ENCODE peak calls at places on chromosomes 6 and 20, in four cellular contexts. One of them, this sample, is unnamed.

GRCh38 chr6:21587925-21588811 is 5.4 kb upstream of the SOX4 start:
- DNase-seq in stimulated activated CD4-positive, alpha-beta T cell treated with anti-CD3 and anti-CD28 coated beads, Interleukin-15, amount 100 ng/mL, for 24 hours: peak
- DNase-seq in activated CD4-positive, alpha-beta T cell treated with anti-CD3 and anti-CD28 coated beads for 4 hours: peak
- DNase-seq in HCEC 1CT: peak
- DNase-seq in this sample: peak

GRCh38 chr6:82711105-82711829 is 347.6 kb downstream of the TPBG start:
- DNase-seq in stimulated activated CD4-positive, alpha-beta T cell treated with anti-CD3 and anti-CD28 coated beads, Interleukin-15, amount 100 ng/mL, for 24 hours: no peak
- DNase-seq in activated CD4-positive, alpha-beta T cell treated with anti-CD3 and anti-CD28 coated beads for 4 hours: no peak
- DNase-seq in HCEC 1CT: peak
- DNase-seq in this sample: peak

GRCh38 chr6:168223150-168223549 is 96.4 kb downstream of the DACT2 start:
- DNase-seq in stimulated activated CD4-positive, alpha-beta T cell treated with anti-CD3 and anti-CD28 coated beads, Interleukin-15, amount 100 ng/mL, for 24 hours: no peak
- DNase-seq in activated CD4-positive, alpha-beta T cell treated with anti-CD3 and anti-CD28 coated beads for 4 hours: no peak
- DNase-seq in HCEC 1CT: no peak
- DNase-seq in this sample: no peak

GRCh38 chr6:106520711-106521367 is 108.5 kb downstream of the RTN4IP1 start:
- DNase-seq in stimulated activated CD4-positive, alpha-beta T cell treated with anti-CD3 and anti-CD28 coated beads, Interleukin-15, amount 100 ng/mL, for 24 hours: peak
- DNase-seq in activated CD4-positive, alpha-beta T cell treated with anti-CD3 and anti-CD28 coated beads for 4 hours: peak
- DNase-seq in HCEC 1CT: no peak
- DNase-seq in this sample: no peak

GRCh38 chr20:2260250-2260649 is 35.6 kb upstream of the TGM3 start:
- DNase-seq in stimulated activated CD4-positive, alpha-beta T cell treated with anti-CD3 and anti-CD28 coated beads, Interleukin-15, amount 100 ng/mL, for 24 hours: no peak
- DNase-seq in activated CD4-positive, alpha-beta T cell treated with anti-CD3 and anti-CD28 coated beads for 4 hours: no peak
- DNase-seq in HCEC 1CT: no peak
- DNase-seq in this sample: no peak

GRCh38 chr20:6819599-6819998 is 52.1 kb downstream of the BMP2 start:
- DNase-seq in stimulated activated CD4-positive, alpha-beta T cell treated with anti-CD3 and anti-CD28 coated beads, Interleukin-15, amount 100 ng/mL, for 24 hours: no peak
- DNase-seq in activated CD4-positive, alpha-beta T cell treated with anti-CD3 and anti-CD28 coated beads for 4 hours: no peak
- DNase-seq in HCEC 1CT: no peak
- DNase-seq in this sample: no peak

GRCh38 chr20:63673951-63674350 is 15.8 kb downstream of the RTEL1 start:
- DNase-seq in stimulated activated CD4-positive, alpha-beta T cell treated with anti-CD3 and anti-CD28 coated beads, Interleukin-15, amount 100 ng/mL, for 24 hours: no peak
- DNase-seq in activated CD4-positive, alpha-beta T cell treated with anti-CD3 and anti-CD28 coated beads for 4 hours: no peak
- DNase-seq in HCEC 1CT: no peak
- DNase-seq in this sample: no peak

GRCh38 chr20:3334156-3334943 is 73.1 kb downstream of the DNAAF9 start:
- DNase-seq in stimulated activated CD4-positive, alpha-beta T cell treated with anti-CD3 and anti-CD28 coated beads, Interleukin-15, amount 100 ng/mL, for 24 hours: no peak
- DNase-seq in activated CD4-positive, alpha-beta T cell treated with anti-CD3 and anti-CD28 coated beads for 4 hours: no peak
- DNase-seq in HCEC 1CT: no peak
- DNase-seq in this sample: no peak

GRCh38 chr6:44699082-44699481 is 311.6 kb downstream of the CDC5L start:
- DNase-seq in stimulated activated CD4-positive, alpha-beta T cell treated with anti-CD3 and anti-CD28 coated beads, Interleukin-15, amount 100 ng/mL, for 24 hours: no peak
- DNase-seq in activated CD4-positive, alpha-beta T cell treated with anti-CD3 and anti-CD28 coated beads for 4 hours: no peak
- DNase-seq in HCEC 1CT: no peak
- DNase-seq in this sample: no peak

GRCh38 chr6:20943922-20944321 is 409.7 kb downstream of the CDKAL1 start:
- DNase-seq in stimulated activated CD4-positive, alpha-beta T cell treated with anti-CD3 and anti-CD28 coated beads, Interleukin-15, amount 100 ng/mL, for 24 hours: no peak
- DNase-seq in activated CD4-positive, alpha-beta T cell treated with anti-CD3 and anti-CD28 coated beads for 4 hours: no peak
- DNase-seq in HCEC 1CT: no peak
- DNase-seq in this sample: no peak

GRCh38 chr20:48448601-48449384 is 379.0 kb downstream of the PREX1 start:
- DNase-seq in stimulated activated CD4-positive, alpha-beta T cell treated with anti-CD3 and anti-CD28 coated beads, Interleukin-15, amount 100 ng/mL, for 24 hours: no peak
- DNase-seq in activated CD4-positive, alpha-beta T cell treated with anti-CD3 and anti-CD28 coated beads for 4 hours: no peak
- DNase-seq in HCEC 1CT: no peak
- DNase-seq in this sample: no peak

GRCh38 chr6:122709922-122710512 is 69.5 kb upstream of the FABP7 start:
- DNase-seq in stimulated activated CD4-positive, alpha-beta T cell treated with anti-CD3 and anti-CD28 coated beads, Interleukin-15, amount 100 ng/mL, for 24 hours: no peak
- DNase-seq in activated CD4-positive, alpha-beta T cell treated with anti-CD3 and anti-CD28 coated beads for 4 hours: no peak
- DNase-seq in HCEC 1CT: no peak
- DNase-seq in this sample: no peak

GRCh38 chr6:13553646-13554045 is 20.8 kb upstream of the SIRT5 start:
- DNase-seq in stimulated activated CD4-positive, alpha-beta T cell treated with anti-CD3 and anti-CD28 coated beads, Interleukin-15, amount 100 ng/mL, for 24 hours: no peak
- DNase-seq in activated CD4-positive, alpha-beta T cell treated with anti-CD3 and anti-CD28 coated beads for 4 hours: no peak
- DNase-seq in HCEC 1CT: no peak
- DNase-seq in this sample: no peak

GRCh38 chr6:140858381-140858971 is 1274.2 kb upstream of the GJE1 start:
- DNase-seq in stimulated activated CD4-positive, alpha-beta T cell treated with anti-CD3 and anti-CD28 coated beads, Interleukin-15, amount 100 ng/mL, for 24 hours: no peak
- DNase-seq in activated CD4-positive, alpha-beta T cell treated with anti-CD3 and anti-CD28 coated beads for 4 hours: no peak
- DNase-seq in HCEC 1CT: peak
- DNase-seq in this sample: no peak